ENCODE peak calls at places on chromosome 1, in eight cellular contexts. One of them, this sample, is unnamed.

GRCh38 chr1:121417289-121417955 is 232.6 kb downstream of the SRGAP2C start:
- DNase-seq in SK-N-DZ: no peak
- DNase-seq in T-helper 1 cell: no peak
- DNase-seq in gastrocnemius medialis: no peak
- DNase-seq in CD4-positive, alpha-beta T cell: no peak
- DNase-seq in natural killer cell: no peak
- DNase-seq in SHP77: no peak
- DNase-seq in amniotic stem cell: no peak
- DNase-seq in this sample: no peak

GRCh38 chr1:224340711-224341384 is 10.9 kb upstream of the NVL start:
- DNase-seq in T-helper 1 cell: peak
- DNase-seq in gastrocnemius medialis: no peak
- DNase-seq in natural killer cell: no peak
- DNase-seq in SHP77: no peak
- DNase-seq in amniotic stem cell: no peak
- DNase-seq in CD4-positive, alpha-beta T cell: peak
- DNase-seq in SK-N-DZ: peak
- DNase-seq in this sample: peak

GRCh38 chr1:179083031-179083345 is 1.1 kb downstream of the TOR3A start:
- DNase-seq in SK-N-DZ: no peak
- DNase-seq in SHP77: no peak
- DNase-seq in natural killer cell: no peak
- DNase-seq in CD4-positive, alpha-beta T cell: no peak
- DNase-seq in amniotic stem cell: no peak
- DNase-seq in gastrocnemius medialis: no peak
- DNase-seq in T-helper 1 cell: peak
- DNase-seq in this sample: no peak

GRCh38 chr1:230555826-230556225 is 86.5 kb upstream of the COG2 start:
- DNase-seq in T-helper 1 cell: no peak
- DNase-seq in gastrocnemius medialis: no peak
- DNase-seq in amniotic stem cell: no peak
- DNase-seq in SK-N-DZ: no peak
- DNase-seq in natural killer cell: no peak
- DNase-seq in SHP77: no peak
- DNase-seq in CD4-positive, alpha-beta T cell: no peak
- DNase-seq in this sample: no peak

GRCh38 chr1:69738458-69738857 is 170.7 kb downstream of the LRRC7 start:
- DNase-seq in natural killer cell: no peak
- DNase-seq in CD4-positive, alpha-beta T cell: no peak
- DNase-seq in amniotic stem cell: no peak
- DNase-seq in SK-N-DZ: no peak
- DNase-seq in SHP77: no peak
- DNase-seq in gastrocnemius medialis: no peak
- DNase-seq in T-helper 1 cell: no peak
- DNase-seq in this sample: no peak

GRCh38 chr1:241356519-241357365 is at the start of gene RGS7:
- DNase-seq in SHP77: peak
- DNase-seq in amniotic stem cell: peak
- DNase-seq in natural killer cell: no peak
- DNase-seq in gastrocnemius medialis: no peak
- DNase-seq in CD4-positive, alpha-beta T cell: no peak
- DNase-seq in T-helper 1 cell: no peak
- DNase-seq in SK-N-DZ: peak
- DNase-seq in this sample: peak

GRCh38 chr1:168180148-168180524 is 1.4 kb downstream of the TIPRL start:
- DNase-seq in SHP77: no peak
- DNase-seq in natural killer cell: no peak
- DNase-seq in T-helper 1 cell: peak
- DNase-seq in gastrocnemius medialis: no peak
- DNase-seq in amniotic stem cell: no peak
- DNase-seq in CD4-positive, alpha-beta T cell: no peak
- DNase-seq in SK-N-DZ: no peak
- DNase-seq in this sample: no peak

GRCh38 chr1:111399792-111400610 is 27.5 kb downstream of the OVGP1 start:
- DNase-seq in T-helper 1 cell: peak
- DNase-seq in natural killer cell: peak
- DNase-seq in gastrocnemius medialis: no peak
- DNase-seq in SHP77: peak
- DNase-seq in amniotic stem cell: peak
- DNase-seq in CD4-positive, alpha-beta T cell: peak
- DNase-seq in SK-N-DZ: peak
- DNase-seq in this sample: no peak

GRCh38 chr1:155529929-155530328 is 32.7 kb downstream of the ASH1L start:
- DNase-seq in gastrocnemius medialis: no peak
- DNase-seq in natural killer cell: no peak
- DNase-seq in SHP77: no peak
- DNase-seq in amniotic stem cell: no peak
- DNase-seq in SK-N-DZ: no peak
- DNase-seq in T-helper 1 cell: no peak
- DNase-seq in CD4-positive, alpha-beta T cell: no peak
- DNase-seq in this sample: no peak

GRCh38 chr1:202579806-202580205 is 130.4 kb downstream of the SYT2 start:
- DNase-seq in gastrocnemius medialis: no peak
- DNase-seq in SK-N-DZ: no peak
- DNase-seq in CD4-positive, alpha-beta T cell: no peak
- DNase-seq in T-helper 1 cell: no peak
- DNase-seq in natural killer cell: no peak
- DNase-seq in amniotic stem cell: peak
- DNase-seq in SHP77: no peak
- DNase-seq in this sample: no peak

GRCh38 chr1:235651170-235651806 is 1.7 kb upstream of the GNG4 start:
- DNase-seq in CD4-positive, alpha-beta T cell: no peak
- DNase-seq in SK-N-DZ: no peak
- DNase-seq in natural killer cell: no peak
- DNase-seq in gastrocnemius medialis: no peak
- DNase-seq in amniotic stem cell: no peak
- DNase-seq in T-helper 1 cell: no peak
- DNase-seq in SHP77: no peak
- DNase-seq in this sample: no peak

GRCh38 chr1:40391688-40392145 is 18.2 kb downstream of the SMAP2 start:
- DNase-seq in SHP77: no peak
- DNase-seq in gastrocnemius medialis: no peak
- DNase-seq in natural killer cell: no peak
- DNase-seq in amniotic stem cell: no peak
- DNase-seq in T-helper 1 cell: no peak
- DNase-seq in SK-N-DZ: no peak
- DNase-seq in CD4-positive, alpha-beta T cell: no peak
- DNase-seq in this sample: no peak

GRCh38 chr1:53860967-53861411 is 22.9 kb upstream of the NDC1 start:
- DNase-seq in T-helper 1 cell: peak
- DNase-seq in CD4-positive, alpha-beta T cell: peak
- DNase-seq in natural killer cell: no peak
- DNase-seq in SHP77: peak
- DNase-seq in amniotic stem cell: peak
- DNase-seq in SK-N-DZ: peak
- DNase-seq in gastrocnemius medialis: no peak
- DNase-seq in this sample: peak

This sample was measured in upper lobe of left lung.